ENCODE peak calls at places on chromosomes 4 and X, in eight cellular contexts. J is neural crest cell; B is activated naive CD4-positive, alpha-beta T cell treated with Interleukin-2 at 50 U/mL for 16 hours; R is GM23338; F is GM03348; Z is substantia nigra; C is GF-D8; H is NCI-H748 treated with DMSO at 0.1 percent for 48 hours. T is an unnamed sample.

GRCh38 chrX:54921427-54922021 is 900 bp downstream of the TRO start:
- DNase-seq in B (peak), H (peak), R (peak), F (peak), J (peak), C (no peak), Z (peak), T (peak)

GRCh38 chrX:66633541-66633940 is 5.3 kb downstream of the EDA2R start:
- DNase-seq in C (no peak), R (no peak), B (no peak), H (no peak), Z (no peak), F (peak), J (no peak), T (no peak)

GRCh38 chr4:185797596-185797995 is 14.4 kb downstream of the SORBS2 start:
- DNase-seq in J (no peak), R (no peak), Z (no peak), B (no peak), C (no peak), F (no peak), H (no peak), T (no peak)

GRCh38 chr4:185204238-185204910 is 574 bp upstream of the CFAP97 start:
- DNase-seq in Z (no peak), J (no peak), B (no peak), R (no peak), F (no peak), C (no peak), H (no peak), T (no peak)

GRCh38 chrX:27380163-27380845 is 82.8 kb downstream of the PPP4R3C start:
- DNase-seq in B (no peak), J (no peak), Z (no peak), C (no peak), R (no peak), F (no peak), H (no peak), T (no peak)

GRCh38 chr4:176708771-176709311 is 83.9 kb downstream of the VEGFC start:
- DNase-seq in Z (no peak), F (peak), B (no peak), C (no peak), J (no peak), R (no peak), H (no peak), T (no peak)

GRCh38 chrX:39402158-39402557 is 600.9 kb downstream of the MID1IP1 start:
- DNase-seq in F (no peak), Z (no peak), H (no peak), R (no peak), B (no peak), C (no peak), J (no peak), T (no peak)

GRCh38 chr4:147599764-147600163 is 17.4 kb upstream of the TMEM184C start:
- DNase-seq in Z (no peak), B (no peak), C (no peak), F (peak), R (no peak), J (no peak), H (no peak), T (no peak)

GRCh38 chr4:19402666-19403065 is 849.0 kb upstream of the SLIT2 start:
- DNase-seq in C (no peak), F (peak), H (no peak), B (no peak), R (no peak), Z (no peak), J (no peak), T (no peak)

GRCh38 chr4:165711436-165711835 is 161.6 kb upstream of the TLL1 start:
- DNase-seq in Z (no peak), B (no peak), R (no peak), J (no peak), F (no peak), H (no peak), C (no peak), T (no peak)

GRCh38 chr4:147318581-147318980 is 162.3 kb upstream of the EDNRA start:
- DNase-seq in Z (no peak), H (no peak), F (peak), C (no peak), J (no peak), B (no peak), R (no peak), T (no peak)

GRCh38 chr4:7478665-7479064 is 43.9 kb upstream of the PSAPL1 start:
- DNase-seq in R (no peak), H (no peak), Z (no peak), F (no peak), J (no peak), B (no peak), C (no peak), T (no peak)

GRCh38 chr4:169018406-169018805 is 8.4 kb upstream of the CBR4 start:
- DNase-seq in H (no peak), F (no peak), J (no peak), Z (no peak), B (no peak), R (no peak), C (no peak), T (no peak)

GRCh38 chr4:41537267-41537890 is 578 bp upstream of the LIMCH1 start:
- DNase-seq in J (no peak), R (no peak), F (no peak), C (no peak), B (no peak), H (no peak), Z (no peak), T (no peak)

T was measured in WTC11.